ENCODE peak calls at places on chromosomes 7 and 10, in six cellular contexts. D is mammary epithelial cell, G is testis, E is stomach, K is lower lobe of right lung, U is lung. M is an unnamed sample.
A peak's percentile ranks its signal among the peaks of the same experiment; 100 is the strongest.

GRCh38 chr7:44242091-44242490 is 41.3 kb downstream of the YKT6 start:
- DNase-seq in K (no peak), U (no peak), D (no peak), E (no peak), G (no peak), M (no peak)

GRCh38 chr10:4013651-4014085 is 228.7 kb upstream of the KLF6 start:
- DNase-seq in K (no peak), G (no peak), U (no peak), E (no peak), D (peak; percentile 15), M (no peak)

GRCh38 chr10:21831986-21832735 is 171.4 kb downstream of the DNAJC1 start:
- DNase-seq in D (peak; percentile 6), E (no peak), U (no peak), K (no peak), G (no peak), M (no peak)

GRCh38 chr7:100351657-100352058 is 6.3 kb upstream of the PILRB start:
- DNase-seq in D (no peak), K (no peak), E (no peak), G (no peak), U (no peak), M (no peak)

GRCh38 chr7:35697414-35698175 is 2.7 kb upstream of the HERPUD2 start:
- DNase-seq in U (no peak), E (no peak), G (no peak), K (no peak), D (peak; percentile 65), M (no peak)

GRCh38 chr10:122114156-122114747 is 125.3 kb downstream of the TACC2 start:
- DNase-seq in U (no peak), G (no peak), K (no peak), D (no peak), E (no peak), M (peak; percentile 35)

GRCh38 chr7:84970683-84971082 is 216.2 kb downstream of the SEMA3D start:
- DNase-seq in K (no peak), E (no peak), U (no peak), D (no peak), G (no peak), M (no peak)

GRCh38 chr10:80139290-80139689 is 6.8 kb downstream of the PLAC9 start:
- DNase-seq in K (no peak), E (no peak), D (no peak), G (no peak), U (no peak), M (no peak)

GRCh38 chr10:106873770-106874717 is 290.5 kb downstream of the SORCS1 start:
- DNase-seq in D (no peak), G (no peak), E (no peak), U (no peak), K (no peak), M (peak; percentile 32)

GRCh38 chr7:6636741-6637543 is at the start of gene ZNF316:
- DNase-seq in G (peak; percentile 61), K (peak; percentile 79), U (peak; percentile 62), E (peak; percentile 69), D (peak; percentile 24), M (peak; percentile 55)

GRCh38 chr7:73715648-73716317 is 3.7 kb downstream of the STX1A start:
- DNase-seq in G (no peak), D (peak; percentile 96), K (no peak), U (no peak), E (peak; percentile 52), M (no peak)

GRCh38 chr7:123367508-123368122 is 166.8 kb downstream of the IQUB start:
- DNase-seq in K (no peak), U (no peak), E (no peak), D (peak; percentile 15), G (peak; percentile 47), M (peak; percentile 50)

GRCh38 chr10:133388973-133389818 is 4.8 kb upstream of the MTG1 start:
- DNase-seq in E (peak; percentile 25), D (no peak), U (no peak), K (peak; percentile 49), G (no peak), M (no peak)

GRCh38 chr7:80772347-80773101 is 134.1 kb downstream of the CD36 start:
- DNase-seq in D (no peak), E (no peak), U (no peak), K (no peak), G (no peak), M (no peak)
- TF ChIP-seq CTCF in D (no peak), E (no peak), U (no peak), K (no peak), G (no peak), M (no peak)

GRCh38 chr7:121530251-121531174 is 134.4 kb upstream of the FAM3C start:
- DNase-seq in D (peak; percentile 99), K (no peak), G (no peak), E (peak; percentile 26), U (no peak), M (no peak)
- H3K4me1 ChIP-seq in D (peaks cover 20% of the 10 kb centered on the region), K (no peaks in the 10 kb centered on the region), G (no peaks in the 10 kb centered on the region), E (no peaks in the 10 kb centered on the region), U (no peaks in the 10 kb centered on the region), M (no peaks in the 10 kb centered on the region)

GRCh38 chr10:70135046-70135445 is 2.4 kb upstream of the AIFM2 start:
- DNase-seq in K (no peak), D (no peak), G (no peak), E (peak; percentile 11), U (no peak), M (no peak)

GRCh38 chr10:70135684-70136083 is 3.1 kb upstream of the AIFM2 start:
- DNase-seq in K (no peak), G (no peak), U (no peak), E (peak; percentile 20), D (no peak), M (peak; percentile 79)

GRCh38 chr10:70130878-70131559 is 1.6 kb downstream of the AIFM2 start:
- DNase-seq in E (no peak), G (no peak), D (peak; percentile 32), K (no peak), U (no peak), M (no peak)

GRCh38 chr10:70131560-70131937 is 1.1 kb downstream of the AIFM2 start:
- DNase-seq in D (no peak), E (no peak), G (no peak), K (no peak), U (no peak), M (no peak)

GRCh38 chr10:70132098-70133029 is at the start of gene AIFM2:
- DNase-seq in E (peak; percentile 89), K (peak; percentile 90), U (peak; percentile 80), D (peak; percentile 68), G (peak; percentile 77), M (peak; percentile 90)
- H3K27ac ChIP-seq in E (peak within 1 kb of the TSS; percentile 83), K (peak within 1 kb of the TSS; percentile 79), U (peak within 1 kb of the TSS; percentile 88), D (peak within 1 kb of the TSS; percentile 57), G (peak within 1 kb of the TSS; percentile 71), M (peak within 1 kb of the TSS; percentile 61)

DNA sequence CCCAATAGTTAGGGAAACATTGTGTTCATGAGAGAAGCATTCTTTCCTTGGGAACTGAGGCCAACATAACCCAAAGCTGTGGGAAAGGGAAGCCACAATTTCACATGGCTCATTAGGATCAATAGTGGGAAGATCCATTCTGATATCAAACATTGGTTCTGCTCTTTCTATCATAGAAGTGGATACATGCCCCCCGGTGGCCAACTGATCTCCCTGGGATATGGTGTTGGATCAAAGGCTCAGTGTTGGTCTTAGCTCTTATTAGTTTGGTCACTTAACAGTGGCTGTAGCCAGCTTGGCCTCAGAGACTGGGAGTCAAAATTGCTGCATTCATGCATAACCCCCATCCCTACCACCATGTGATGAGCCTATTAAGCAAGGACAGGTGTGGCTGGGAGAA is 6.7 kb upstream of the GIMAP4 start:
- DNase-seq in G (no peak), D (no peak), E (no peak), K (no peak), U (no peak), M (no peak)
- TF ChIP-seq CTCF in G (no peak), D (no peak), E (no peak), K (no peak), U (no peak), M (no peak)

GRCh38 chr7:129908181-129908580 is 44.6 kb downstream of the UBE2H start:
- DNase-seq in G (no peak), K (no peak), E (no peak), U (no peak), D (peak; percentile 20), M (no peak)
- H3K4me1 ChIP-seq in G (peaks cover 36% of the 10 kb centered on the region), K (peaks cover 9% of the 10 kb centered on the region), E (peaks cover 29% of the 10 kb centered on the region), U (peaks cover 8% of the 10 kb centered on the region), D (no peaks in the 10 kb centered on the region), M (peaks cover 88% of the 10 kb centered on the region)

GRCh38 chr10:103139803-103140202 is 53.3 kb downstream of the NT5C2 start:
- DNase-seq in E (no peak), U (no peak), K (no peak), D (no peak), G (no peak), M (no peak)
- H3K27ac ChIP-seq in E (no peak overlapping the region), U (no peak overlapping the region), K (no peak overlapping the region), D (no peak overlapping the region), G (no peak overlapping the region), M (no peak overlapping the region)

M was measured in body of pancreas.